ENCODE peak calls at places on chromosomes 4 and X, in ten cellular contexts. T is kidney epithelial cell; S is cardiac fibroblast; Z is fibroblast of pulmonary artery; K is mesendoderm; E is CD8-positive, alpha-beta memory T cell; O is tibial nerve; U is DND-41; W is lower lobe of right lung; G is neuronal stem cell. Q is an unnamed sample.

GRCh38 chr4:22552802-22553201 is 36.9 kb upstream of the ADGRA3 start:
- DNase-seq in T (no peak), K (peak), G (no peak), Z (no peak), O (no peak), W (no peak), S (no peak), U (no peak), E (no peak), Q (no peak)

GRCh38 chr4:18366762-18367358 is 345.3 kb upstream of the LCORL start:
- DNase-seq in T (no peak), E (no peak), Z (peak), K (peak), U (peak), S (peak), W (no peak), O (no peak), G (no peak), Q (peak)

GRCh38 chrX:123859409-123859827 is 435 bp upstream of the XIAP start:
- DNase-seq in Z (no peak), W (no peak), S (no peak), E (peak), G (peak), K (no peak), T (no peak), U (no peak), O (peak), Q (no peak)

GRCh38 chr4:78058591-78059523 is 1.7 kb downstream of the FRAS1 start:
- DNase-seq in W (peak), T (no peak), U (no peak), E (no peak), G (peak), O (no peak), K (peak), Z (peak), S (peak), Q (no peak)

GRCh38 chr4:104470770-104471169 is 23.9 kb downstream of the CXXC4 start:
- DNase-seq in S (no peak), W (no peak), U (no peak), K (peak), Z (no peak), O (no peak), E (no peak), T (no peak), G (no peak), Q (no peak)

GRCh38 chrX:123665197-123665596 is 67.7 kb downstream of the THOC2 start:
- DNase-seq in W (no peak), U (no peak), G (no peak), K (no peak), T (peak), Z (no peak), E (no peak), O (no peak), S (peak), Q (peak)

GRCh38 chr4:16579866-16580265 is 318.6 kb downstream of the LDB2 start:
- DNase-seq in S (no peak), K (no peak), O (no peak), E (no peak), G (no peak), U (no peak), W (no peak), Z (no peak), T (peak), Q (no peak)

GRCh38 chr4:167282171-167282864 is 48.0 kb upstream of the SPOCK3 start:
- DNase-seq in W (no peak), O (no peak), S (peak), T (no peak), K (no peak), Z (peak), E (no peak), U (no peak), G (no peak), Q (no peak)

GRCh38 chr4:145285928-145286327 is 105.5 kb upstream of the OTUD4 start:
- DNase-seq in W (no peak), T (peak), Z (peak), G (no peak), U (no peak), S (peak), K (no peak), E (no peak), O (no peak), Q (no peak)

GRCh38 chr4:42636591-42636990 is 20.3 kb downstream of the ATP8A1 start:
- DNase-seq in Z (no peak), U (no peak), S (no peak), E (no peak), G (no peak), K (no peak), W (no peak), T (no peak), O (no peak), Q (no peak)

GRCh38 chr4:3040447-3041191 is 33.7 kb downstream of the HTT-AS start:
- DNase-seq in E (no peak), W (no peak), U (no peak), Z (no peak), K (no peak), T (no peak), O (no peak), G (no peak), S (no peak), Q (no peak)

GRCh38 chrX:26783512-26784225 is 567.7 kb downstream of the MAGEB5 start:
- DNase-seq in K (peak), G (peak), Z (peak), S (peak), W (no peak), T (no peak), O (no peak), E (no peak), U (peak), Q (no peak)

GRCh38 chr4:132859929-132860328 is 289.2 kb upstream of the PCDH10 start:
- DNase-seq in U (no peak), T (no peak), W (no peak), S (no peak), G (no peak), K (no peak), E (no peak), O (no peak), Z (no peak), Q (no peak)

GRCh38 chrX:140141444-140142029 is 176.2 kb upstream of the CXorf66 start:
- DNase-seq in O (no peak), S (peak), G (peak), Z (peak), T (no peak), E (no peak), K (peak), U (peak), W (no peak), Q (no peak)

GRCh38 chr4:34644716-34645115 is 1599.6 kb downstream of the ARAP2 start:
- DNase-seq in W (no peak), K (no peak), E (no peak), S (no peak), G (no peak), Z (peak), O (no peak), U (no peak), T (no peak), Q (peak)

GRCh38 chrX:46582325-46582724 is 8.8 kb downstream of the CHST7 start:
- DNase-seq in U (no peak), S (peak), Z (peak), O (no peak), K (no peak), G (no peak), W (no peak), E (no peak), T (no peak), Q (no peak)

GRCh38 chr4:157664726-157665125 is 444.2 kb downstream of the GRIA2 start:
- DNase-seq in S (peak), U (no peak), T (peak), Z (peak), K (peak), W (no peak), O (no peak), E (no peak), G (no peak), Q (peak)

GRCh38 chr4:139053909-139054308 is 38.3 kb downstream of the NOCT start:
- DNase-seq in Z (no peak), T (no peak), S (no peak), E (no peak), U (no peak), O (no peak), K (no peak), W (no peak), G (no peak), Q (no peak)

GRCh38 chr4:73885570-73886230 is 16.5 kb downstream of the CXCL1 start:
- DNase-seq in G (no peak), W (no peak), Z (no peak), S (peak), K (no peak), E (no peak), U (no peak), O (no peak), T (no peak), Q (no peak)

GRCh38 chr4:99352602-99353580 is at the start of gene ADH1C:
- DNase-seq in U (no peak), O (no peak), W (no peak), E (no peak), S (no peak), T (no peak), Z (no peak), K (no peak), G (no peak), Q (no peak)

GRCh38 chr4:145694929-145695328 is 15.0 kb downstream of the C4orf51 start:
- DNase-seq in K (no peak), Z (no peak), O (no peak), E (no peak), S (no peak), W (no peak), T (no peak), U (no peak), G (no peak), Q (no peak)

GRCh38 chr4:33218238-33218637 is 2498.1 kb downstream of the PCDH7 start:
- DNase-seq in G (no peak), U (no peak), Z (no peak), E (no peak), O (no peak), W (no peak), K (no peak), S (no peak), T (no peak), Q (no peak)

GRCh38 chrX:120446503-120446902 is 22.6 kb downstream of the LAMP2 start:
- DNase-seq in T (no peak), E (no peak), G (no peak), U (no peak), K (no peak), O (no peak), W (no peak), Z (peak), S (peak), Q (peak)

GRCh38 chr4:169618286-169618685 is 2.1 kb upstream of the CLCN3 start:
- DNase-seq in T (no peak), Z (peak), O (no peak), U (no peak), W (no peak), K (no peak), G (no peak), E (no peak), S (peak), Q (no peak)

GRCh38 chr4:154686838-154687237 is 57.0 kb upstream of the LRAT start:
- DNase-seq in S (peak), G (no peak), O (no peak), U (no peak), T (no peak), Z (peak), K (no peak), E (no peak), W (no peak), Q (no peak)

GRCh38 chr4:174531486-174531885 is 9.2 kb upstream of the HPGD start:
- DNase-seq in Z (peak), S (no peak), O (no peak), G (no peak), T (no peak), U (no peak), W (no peak), E (no peak), K (no peak), Q (no peak)

GRCh38 chr4:109368661-109369060 is 65.0 kb upstream of the SEC24B start:
- DNase-seq in Z (no peak), K (no peak), U (no peak), W (no peak), S (peak), E (no peak), O (no peak), T (no peak), G (no peak), Q (peak)

GRCh38 chrX:2933125-2933900 is 4.2 kb upstream of the ARSD start:
- DNase-seq in S (no peak), Z (no peak), K (no peak), O (no peak), G (no peak), E (no peak), W (no peak), T (no peak), U (peak), Q (no peak)

GRCh38 chr4:16337936-16338335 is 111.7 kb upstream of the TAPT1 start:
- DNase-seq in W (no peak), T (peak), U (no peak), K (no peak), Z (peak), S (peak), E (no peak), G (no peak), O (no peak), Q (peak)

GRCh38 chr4:26723216-26723615 is 137.4 kb upstream of the STIM2 start:
- DNase-seq in G (no peak), W (no peak), U (peak), O (no peak), Z (no peak), T (no peak), K (no peak), E (no peak), S (no peak), Q (no peak)

GRCh38 chr4:180057891-180058643 is 2185.1 kb upstream of the TENM3 start:
- DNase-seq in W (peak), S (peak), T (no peak), Z (peak), G (peak), O (no peak), E (no peak), K (peak), U (no peak), Q (no peak)

GRCh38 chrX:19647731-19648588 is 132.7 kb upstream of the MAP3K15 start:
- DNase-seq in T (no peak), W (no peak), K (no peak), G (no peak), Z (no peak), U (no peak), O (no peak), E (no peak), S (peak), Q (no peak)

GRCh38 chr4:14879643-14880042 is 122.6 kb upstream of the CPEB2 start:
- DNase-seq in O (no peak), W (no peak), E (no peak), Z (no peak), G (no peak), T (no peak), K (no peak), U (no peak), S (no peak), Q (no peak)

GRCh38 chr4:17771284-17771908 is 10.0 kb downstream of the FAM184B start:
- DNase-seq in W (peak), K (no peak), T (no peak), U (no peak), Z (no peak), O (no peak), E (no peak), S (no peak), G (no peak), Q (no peak)

GRCh38 chr4:103046416-103047290 is 27.1 kb upstream of the SLC9B1 start:
- DNase-seq in E (peak), O (no peak), T (no peak), G (peak), S (peak), U (peak), W (no peak), K (peak), Z (peak), Q (no peak)

GRCh38 chrX:153917814-153918213 is 8.2 kb downstream of the ARHGAP4 start:
- DNase-seq in O (no peak), G (no peak), T (no peak), E (no peak), Z (no peak), W (no peak), U (no peak), S (no peak), K (no peak), Q (no peak)
- H3K4me3 ChIP-seq in O (no peak), G (no peak), T (no peak), E (no peak), Z (no peak), W (no peak), U (no peak), S (no peak), K (no peak), Q (no peak)

DNA sequence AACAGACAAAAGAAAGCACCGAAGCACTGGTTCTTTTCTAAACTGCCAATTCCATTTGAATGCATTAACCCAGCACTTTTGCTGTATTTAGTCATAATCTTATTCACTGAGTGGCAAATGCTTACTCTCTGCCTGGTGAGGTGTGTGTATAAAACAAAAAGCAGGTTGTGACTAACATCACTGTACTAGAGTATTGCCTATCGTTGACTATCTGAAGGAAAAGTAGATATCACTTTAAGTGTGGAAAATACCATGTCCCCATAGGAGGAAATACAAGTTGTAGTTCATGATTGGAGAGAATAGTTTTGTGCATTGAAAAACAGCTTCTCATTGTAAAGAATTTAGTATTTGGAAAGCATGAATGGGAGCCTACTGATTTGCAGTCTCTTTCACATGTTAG is 2.7 kb downstream of the PDLIM5 start:
- DNase-seq in W (no peak), O (no peak), K (no peak), S (peak), Z (no peak), E (no peak), U (no peak), T (no peak), G (no peak), Q (no peak)
- H3K4me3 ChIP-seq in W (no peak), O (no peak), K (no peak), S (peak), Z (peak), E (no peak), U (no peak), T (no peak), G (no peak), Q (peak)

GRCh38 chrX:136975642-136976518 is 57.9 kb downstream of the GPR101 start:
- DNase-seq in U (no peak), G (no peak), W (no peak), Z (no peak), O (no peak), S (peak), T (no peak), E (no peak), K (no peak), Q (no peak)
- H3K4me3 ChIP-seq in U (no peak), G (no peak), W (no peak), Z (no peak), O (no peak), S (no peak), T (no peak), E (no peak), K (no peak), Q (no peak)

GRCh38 chr4:183716302-183716701 is 57.2 kb downstream of the TRAPPC11 start:
- DNase-seq in T (no peak), K (no peak), S (no peak), G (no peak), O (no peak), W (no peak), Z (no peak), U (no peak), E (no peak), Q (no peak)

GRCh38 chr4:183718876-183719275 is 59.8 kb downstream of the TRAPPC11 start:
- DNase-seq in E (no peak), S (no peak), O (no peak), W (no peak), K (no peak), Z (no peak), T (no peak), U (no peak), G (no peak), Q (no peak)

GRCh38 chr4:183722738-183723560 is 63.9 kb downstream of the TRAPPC11 start:
- DNase-seq in O (peak), K (peak), Z (peak), U (no peak), E (peak), T (no peak), S (peak), G (peak), W (peak), Q (no peak)

GRCh38 chr4:183723561-183724228 is 64.6 kb downstream of the TRAPPC11 start:
- DNase-seq in S (no peak), O (no peak), E (no peak), Z (no peak), T (no peak), G (no peak), W (no peak), U (no peak), K (no peak), Q (no peak)

DNA sequence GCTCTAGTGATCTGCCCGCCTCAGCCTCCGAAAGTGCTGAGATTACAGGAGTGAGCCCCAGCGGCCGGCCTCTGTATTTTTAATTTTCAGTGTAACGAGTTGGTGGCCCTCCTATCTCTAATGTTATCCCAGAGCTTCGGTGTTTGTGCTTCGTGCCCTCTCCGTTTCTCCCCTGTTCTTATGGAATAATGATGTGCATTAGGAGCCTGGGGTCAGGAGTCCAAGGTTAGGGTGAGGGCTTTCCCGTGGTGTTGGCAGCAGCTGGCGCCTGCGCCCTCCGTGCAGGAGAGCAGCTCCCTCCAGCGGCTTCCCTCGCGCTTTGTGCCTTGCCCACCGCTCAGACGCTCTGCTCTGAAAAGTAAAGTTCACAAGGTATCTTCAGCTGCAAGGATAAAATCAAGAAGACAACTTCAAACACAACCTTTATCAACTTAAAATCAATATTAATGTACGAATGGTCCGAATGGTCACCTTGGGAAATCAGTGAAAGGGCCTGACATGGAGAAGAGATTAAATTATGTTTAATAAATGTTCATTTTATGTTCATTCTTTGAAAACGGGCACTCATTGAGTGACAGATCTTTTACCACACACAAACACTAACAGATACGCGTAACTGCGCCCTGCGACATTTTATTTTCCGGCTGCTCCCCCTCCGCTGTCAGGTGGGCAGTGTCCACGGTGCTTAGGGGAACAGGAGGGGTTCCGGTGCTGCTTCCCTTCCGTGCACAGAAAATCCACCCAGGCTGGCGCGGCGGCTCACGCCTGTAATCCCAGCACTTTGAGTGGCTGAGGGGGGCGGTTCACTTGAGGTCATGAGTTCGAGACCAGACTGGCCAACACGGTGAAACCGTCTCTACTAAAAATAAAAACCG is 62.4 kb downstream of the TRAPPC11 start:
- DNase-seq in S (peak), Z (peak), U (no peak), G (no peak), T (no peak), W (peak), E (no peak), O (no peak), K (peak), Q (no peak)
- H3K4me3 ChIP-seq in S (peak), Z (peak), U (no peak), G (no peak), T (no peak), W (peak), E (peak), O (peak), K (no peak), Q (no peak)

GRCh38 chr4:87103691-87104187 is 116.7 kb downstream of the KLHL8 start:
- DNase-seq in W (no peak), U (no peak), Z (peak), S (peak), E (no peak), G (no peak), O (no peak), K (no peak), T (no peak), Q (no peak)
- H3K4me3 ChIP-seq in W (no peak), U (no peak), Z (peak), S (no peak), E (peak), G (no peak), O (no peak), K (no peak), T (no peak), Q (no peak)

GRCh38 chrX:24113161-24113560 is 36.4 kb upstream of the ZFX start:
- DNase-seq in G (no peak), U (no peak), K (no peak), O (no peak), Z (no peak), E (no peak), T (no peak), W (no peak), S (peak), Q (no peak)
- H3K4me3 ChIP-seq in G (no peak), U (no peak), K (no peak), O (no peak), Z (no peak), E (no peak), T (no peak), W (no peak), S (no peak), Q (no peak)

GRCh38 chrX:13649823-13650222 is 3.1 kb upstream of the TCEANC start:
- DNase-seq in E (no peak), K (no peak), U (no peak), O (no peak), T (no peak), S (no peak), Z (peak), W (no peak), G (no peak), Q (peak)

GRCh38 chrX:13651150-13651549 is 1.8 kb upstream of the TCEANC start:
- DNase-seq in K (no peak), G (no peak), O (no peak), Z (no peak), S (peak), T (no peak), U (no peak), E (no peak), W (no peak), Q (no peak)

GRCh38 chrX:13650318-13650717 is 2.6 kb upstream of the TCEANC start:
- DNase-seq in O (no peak), G (no peak), T (no peak), E (no peak), S (no peak), Z (no peak), K (no peak), U (no peak), W (no peak), Q (no peak)

GRCh38 chrX:13653022-13653693 is at the start of gene TCEANC:
- DNase-seq in Z (peak), E (peak), U (peak), K (peak), O (peak), S (peak), W (peak), G (peak), T (peak), Q (peak)

GRCh38 chrX:13652256-13653021 is 502 bp upstream of the TCEANC start:
- DNase-seq in W (no peak), E (no peak), S (peak), O (no peak), T (peak), U (no peak), G (no peak), Z (peak), K (no peak), Q (peak)
- H3K4me3 ChIP-seq in W (peak), E (peak), S (peak), O (peak), T (peak), U (peak), G (no peak), Z (peak), K (no peak), Q (peak)

GRCh38 chr4:164683040-164683439 is 70.9 kb upstream of the SMIM31 start:
- DNase-seq in U (no peak), Z (no peak), T (no peak), E (no peak), G (no peak), S (no peak), O (no peak), K (no peak), W (no peak), Q (no peak)
- H3K4me3 ChIP-seq in U (no peak), Z (no peak), T (no peak), E (no peak), G (no peak), S (no peak), O (no peak), K (no peak), W (no peak), Q (no peak)